ENCODE peak calls at places on chromosomes 3 and 15, in seven cellular contexts. Q is heart left ventricle, C is thoracic aorta, G is heart right ventricle, T is WERI-Rb-1, O is left ventricle myocardium inferior, Z is A673. L is an unnamed sample. For H3K27me3, the result is how much of the 10 kb centered on the place peaks cover.

GRCh38 chr15:77557178-77557960 is 75.3 kb downstream of the LINGO1 start:
- DNase-seq in Q (no peak), C (no peak), G (peak), T (no peak), O (peak), Z (no peak), L (no peak)

GRCh38 chr3:186722457-186722856 is 5.3 kb downstream of the KNG1 start:
- DNase-seq in Q (no peak), C (no peak), G (no peak), T (peak), O (no peak), Z (peak), L (no peak)

GRCh38 chr15:82849556-82850241 is 40.3 kb downstream of the WHAMM start:
- DNase-seq in Q (peak), C (no peak), G (peak), T (peak), O (peak), Z (peak), L (peak)

GRCh38 chr15:90561344-90562244 is 31.9 kb downstream of the CRTC3 start:
- DNase-seq in Q (no peak), C (no peak), G (no peak), T (peak), O (no peak), Z (no peak), L (no peak)

GRCh38 chr3:32593903-32594525 is 23.4 kb upstream of the DYNC1LI1 start:
- DNase-seq in Q (no peak), C (no peak), G (no peak), T (no peak), O (no peak), Z (no peak), L (no peak)

GRCh38 chr3:36486009-36486408 is 105.7 kb downstream of the STAC start:
- DNase-seq in Q (no peak), C (no peak), G (no peak), T (no peak), O (no peak), Z (no peak), L (no peak)

GRCh38 chr3:20574746-20575145 is 388.7 kb upstream of the SGO1 start:
- DNase-seq in Q (no peak), C (no peak), G (peak), T (no peak), O (no peak), Z (no peak), L (no peak)

GRCh38 chr15:99341786-99342185 is 90.5 kb downstream of the LRRC28 start:
- DNase-seq in Q (no peak), C (no peak), G (no peak), T (no peak), O (no peak), Z (no peak), L (no peak)

GRCh38 chr15:80695099-80695910 is at the start of gene ABHD17C:
- DNase-seq in Q (peak), C (no peak), G (peak), T (peak), O (peak), Z (peak), L (no peak)

GRCh38 chr3:13718000-13718399 is 161.9 kb downstream of the WNT7A start:
- DNase-seq in Q (no peak), C (no peak), G (peak), T (no peak), O (no peak), Z (no peak), L (peak)

GRCh38 chr3:139935866-139936817 is 1.2 kb downstream of the CLSTN2 start:
- DNase-seq in Q (peak), C (no peak), G (peak), T (peak), O (peak), Z (peak), L (peak)

GRCh38 chr15:51223771-51224229 is 114.6 kb downstream of the CYP19A1 start:
- DNase-seq in Q (no peak), C (no peak), G (no peak), T (no peak), O (no peak), Z (no peak), L (peak)

GRCh38 chr3:136750209-136750921 is 1.8 kb downstream of the STAG1 start:
- DNase-seq in Q (no peak), C (no peak), G (no peak), T (no peak), O (no peak), Z (no peak), L (no peak)

GRCh38 chr15:91116379-91117067 is 16.5 kb downstream of the SV2B start:
- DNase-seq in Q (peak), C (no peak), G (peak), T (no peak), O (no peak), Z (no peak), L (no peak)

GRCh38 chr15:75661041-75661778 is 13.5 kb downstream of the SNX33 start:
- DNase-seq in Q (peak), C (peak), G (peak), T (no peak), O (peak), Z (no peak), L (peak)

GRCh38 chr3:112446343-112446742 is 52.9 kb downstream of the BTLA start:
- DNase-seq in Q (no peak), C (no peak), G (no peak), T (no peak), O (no peak), Z (peak), L (no peak)

GRCh38 chr15:49855917-49856637 is 235.2 kb downstream of the DTWD1 start:
- DNase-seq in Q (no peak), C (no peak), G (no peak), T (no peak), O (no peak), Z (no peak), L (no peak)

GRCh38 chr3:181610973-181611265 is 100.8 kb upstream of the SOX2 start:
- DNase-seq in Q (no peak), C (no peak), G (no peak), T (no peak), O (no peak), Z (no peak), L (no peak)

GRCh38 chr3:56851966-56852884 is 50.5 kb upstream of the ARHGEF3 start:
- DNase-seq in Q (no peak), C (no peak), G (no peak), T (no peak), O (no peak), Z (no peak), L (no peak)

GRCh38 chr3:126127904-126128303 is 44.0 kb upstream of the SLC41A3 start:
- DNase-seq in Q (no peak), C (no peak), G (peak), T (peak), O (peak), Z (no peak), L (no peak)

GRCh38 chr15:36899696-36900095 is 200.7 kb downstream of the MEIS2 start:
- DNase-seq in Q (no peak), C (no peak), G (no peak), T (no peak), O (no peak), Z (no peak), L (no peak)

GRCh38 chr3:186217820-186218164 is 108.9 kb upstream of the ETV5 start:
- DNase-seq in Q (no peak), C (no peak), G (no peak), T (no peak), O (no peak), Z (no peak), L (no peak)

DNA sequence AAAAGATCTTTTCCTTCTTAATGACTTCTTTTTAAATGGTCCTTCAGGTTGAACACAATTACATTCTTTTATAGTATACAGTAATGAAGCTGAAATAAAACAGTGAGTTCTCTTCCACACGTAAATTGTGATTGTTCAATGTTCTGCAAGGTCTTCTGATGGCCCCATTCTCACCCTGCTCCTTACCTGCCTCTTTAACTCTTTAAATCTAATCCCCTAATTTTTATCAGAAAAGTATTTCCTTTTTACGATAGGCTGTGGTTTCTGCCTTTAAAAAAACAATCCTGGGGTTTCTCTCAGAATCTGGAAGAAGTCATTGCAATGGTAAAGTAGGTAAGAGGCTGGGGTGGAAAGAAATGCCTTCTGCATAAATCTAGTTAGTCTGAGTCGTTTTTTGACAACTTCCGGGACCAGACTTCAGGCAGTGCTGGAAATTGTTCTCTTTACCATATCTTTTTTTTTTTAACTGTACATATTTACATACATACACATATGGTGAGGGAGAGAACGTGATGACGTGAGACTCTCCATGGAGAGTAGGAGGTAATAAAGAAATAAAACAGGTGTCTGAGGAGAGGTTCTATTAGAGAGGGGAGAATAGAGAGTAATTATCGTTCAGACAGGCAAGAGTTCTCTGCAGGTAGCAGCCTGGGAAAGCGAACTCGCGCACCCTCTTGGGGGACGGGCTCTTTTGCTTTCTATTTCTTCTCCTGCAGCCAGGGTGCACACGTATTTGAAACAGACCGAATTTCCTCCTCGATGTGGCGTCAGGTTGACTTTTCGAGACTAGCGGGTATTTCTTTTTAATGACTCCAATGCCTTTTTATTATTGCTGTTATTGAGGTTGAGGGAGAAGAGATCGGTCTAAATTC is at the start of gene SIDT1:
- DNase-seq in Q (peak), C (no peak), G (no peak), T (no peak), O (no peak), Z (peak), L (no peak)
- H3K27me3 ChIP-seq in Q (under half), C (under half), G (under half), T (under half), O (half or more), Z (half or more), L (under half)

GRCh38 chr3:60948488-60948887 is 302.8 kb downstream of the FHIT start:
- DNase-seq in Q (no peak), C (no peak), G (no peak), T (no peak), O (no peak), Z (no peak), L (no peak)
- TF ChIP-seq CTCF in Q (no peak), C (no peak), G (no peak), T (no peak), O (no peak), Z (no peak), L (no peak)

GRCh38 chr3:196641278-196642058 is 2.0 kb downstream of the NRROS start:
- DNase-seq in Q (no peak), C (no peak), G (no peak), T (no peak), O (no peak), Z (no peak), L (no peak)
- H3K27me3 ChIP-seq in Q (under half), C (under half), G (under half), T (under half), O (under half), Z (under half), L (under half)

GRCh38 chr3:157077565-157077991 is 82.4 kb downstream of the CCNL1 start:
- DNase-seq in Q (no peak), C (peak), G (no peak), T (no peak), O (no peak), Z (no peak), L (no peak)
- TF ChIP-seq CTCF in Q (no peak), C (no peak), G (peak), T (peak), O (peak), Z (no peak), L (no peak)

GRCh38 chr3:127222163-127222562 is 29.2 kb downstream of the PRR23E start:
- DNase-seq in Q (no peak), C (no peak), G (no peak), T (no peak), O (no peak), Z (no peak), L (no peak)
- H3K27me3 ChIP-seq in Q (under half), C (under half), G (under half), T (under half), O (half or more), Z (under half), L (under half)

DNA sequence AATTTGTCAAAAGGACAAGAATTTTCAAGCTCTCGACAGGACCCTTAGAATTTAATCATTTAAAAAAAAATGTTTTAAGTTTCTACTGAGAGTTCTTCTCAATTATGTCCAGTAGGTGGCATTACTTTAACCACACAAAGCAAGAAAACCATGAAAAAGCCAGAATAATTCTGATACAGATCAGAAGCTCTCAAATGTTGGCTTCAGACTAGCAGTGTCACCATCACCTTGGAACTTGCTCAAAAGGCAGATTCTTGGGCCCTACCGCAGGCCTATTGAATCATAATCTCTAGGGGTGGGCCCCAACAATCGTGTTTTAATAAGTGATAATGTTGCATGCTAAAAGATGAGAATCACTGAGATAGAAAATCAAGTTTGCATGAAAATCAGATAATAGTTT is 99.5 kb upstream of the KCNMB2 start:
- DNase-seq in Q (no peak), C (no peak), G (no peak), T (no peak), O (no peak), Z (peak), L (no peak)
- TF ChIP-seq CTCF in Q (peak), C (peak), G (peak), T (peak), O (peak), Z (peak), L (peak)

GRCh38 chr3:128996200-128996599 is 2.3 kb upstream of the CFAP92 start:
- DNase-seq in Q (no peak), C (no peak), G (no peak), T (no peak), O (no peak), Z (no peak), L (no peak)
- H3K27me3 ChIP-seq in Q (under half), C (under half), G (under half), T (under half), O (under half), Z (under half), L (under half)